ENCODE peak calls at places on chromosome 19, in ten cellular contexts. F is sigmoid colon, W is HCT116, H is stomach, C is HepG2, V is breast epithelium, E is transverse colon, P is GM12878, L is endothelial cell of umbilical vein, N is upper lobe of left lung. O is an unnamed sample.

GRCh38 chr19:46317339-46317738 is 20.5 kb downstream of the HIF3A start:
- DNase-seq in L (no peak), F (no peak), W (no peak), H (no peak), N (no peak), P (no peak), E (no peak), V (no peak), C (no peak), O (no peak)

GRCh38 chr19:50567882-50568281 is 353 bp downstream of the LRRC4B start:
- DNase-seq in F (no peak), E (no peak), W (no peak), V (no peak), H (no peak), C (no peak), P (no peak), N (peak), L (no peak), O (no peak)

GRCh38 chr19:16371540-16371986 is 46.9 kb downstream of the KLF2 start:
- DNase-seq in H (peak), L (no peak), W (no peak), V (no peak), N (peak), C (no peak), F (no peak), P (peak), E (peak), O (peak)

GRCh38 chr19:5932146-5932545 is 18.1 kb downstream of the CAPS start:
- DNase-seq in F (no peak), W (no peak), N (no peak), P (no peak), H (no peak), E (no peak), V (no peak), C (no peak), L (no peak), O (no peak)

GRCh38 chr19:43763473-43763939 is 8.7 kb upstream of the SMG9 start:
- DNase-seq in E (no peak), H (no peak), W (no peak), N (no peak), C (no peak), L (peak), P (no peak), V (no peak), F (no peak), O (no peak)

GRCh38 chr19:45793178-45793564 is 526 bp upstream of the DMWD start:
- DNase-seq in F (no peak), W (no peak), L (no peak), H (no peak), P (no peak), C (no peak), E (no peak), N (no peak), V (no peak), O (no peak)

GRCh38 chr19:40691421-40692211 is 1.2 kb upstream of the NUMBL start:
- DNase-seq in H (no peak), L (no peak), E (no peak), V (no peak), P (no peak), C (no peak), N (peak), W (no peak), F (no peak), O (peak)

GRCh38 chr19:4304509-4305252 is at the start of gene FSD1:
- DNase-seq in E (no peak), C (no peak), P (no peak), W (no peak), H (no peak), F (no peak), N (peak), L (peak), V (no peak), O (no peak)

GRCh38 chr19:40702337-40703012 is 12.0 kb upstream of the NUMBL start:
- DNase-seq in F (peak), C (peak), N (no peak), P (no peak), E (no peak), V (no peak), W (no peak), H (peak), L (no peak), O (no peak)

GRCh38 chr19:39413903-39414608 is 1.6 kb downstream of the PLEKHG2 start:
- DNase-seq in E (peak), C (peak), L (peak), W (no peak), P (no peak), N (peak), H (no peak), F (peak), V (no peak), O (peak)
- TF ChIP-seq POLR2AphosphoS5 in E (no peak), C (no peak), L (no peak), W (no peak), P (no peak), N (peak), H (no peak), F (no peak), V (peak), O (peak)

GRCh38 chr19:29515706-29516357 is 10.0 kb upstream of the VSTM2B start:
- DNase-seq in N (peak), V (no peak), P (no peak), E (no peak), F (no peak), W (no peak), H (no peak), C (no peak), L (no peak), O (peak)
- TF ChIP-seq POLR2A in N (no peak), V (no peak), P (no peak), E (no peak), F (no peak), W (no peak), H (no peak), C (no peak), L (no peak), O (no peak)

GRCh38 chr19:10114651-10115391 is 3.3 kb downstream of the P2RY11 start:
- DNase-seq in P (no peak), L (no peak), H (no peak), W (no peak), F (no peak), V (no peak), E (no peak), N (peak), C (no peak), O (peak)
- TF ChIP-seq POLR2AphosphoS5 in P (peak), L (no peak), H (no peak), W (peak), F (no peak), V (no peak), E (no peak), N (no peak), C (peak), O (peak)

DNA sequence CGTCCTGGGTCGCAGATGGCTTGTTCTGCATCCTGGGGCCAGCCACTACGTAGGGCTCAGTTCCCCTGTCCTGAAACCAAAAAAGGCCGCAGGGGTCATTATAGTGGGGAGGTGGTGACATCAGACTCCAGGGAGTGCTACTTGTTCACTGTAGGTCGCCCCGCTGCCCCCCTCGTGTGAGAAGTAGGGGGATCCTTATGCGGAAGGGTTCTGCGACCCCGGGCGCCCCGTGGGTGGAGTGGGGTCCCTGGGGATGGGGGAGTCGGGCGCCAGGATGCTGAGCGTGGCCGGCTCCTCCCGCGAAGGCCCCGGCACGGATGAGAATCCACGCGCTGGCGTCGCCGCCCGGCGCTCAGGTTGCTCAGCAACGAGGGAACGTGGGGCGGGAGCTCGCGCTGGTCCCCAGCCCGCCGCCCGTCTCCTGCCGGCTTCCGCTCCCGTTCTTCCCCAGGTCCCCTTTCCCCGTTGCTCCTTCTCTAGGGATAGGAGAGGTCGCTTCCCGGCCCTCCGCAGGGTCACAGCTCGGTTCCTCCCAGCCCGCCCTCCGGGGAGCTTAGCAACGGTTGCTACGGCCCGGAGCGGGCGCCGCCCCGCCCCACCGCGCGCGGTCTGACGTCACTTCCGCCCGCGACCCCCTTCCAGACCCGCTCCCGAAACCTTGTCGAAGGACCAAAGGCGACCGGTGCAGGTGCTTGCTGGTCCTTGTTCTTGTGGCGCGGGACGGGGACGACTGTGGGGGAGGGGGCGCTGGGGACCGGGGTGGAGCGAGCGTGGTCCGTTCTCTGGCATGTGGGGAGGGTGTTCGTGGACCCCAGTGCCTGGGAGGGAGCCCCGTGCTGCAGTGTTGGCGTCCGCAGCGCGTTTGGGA is at the start of gene NAT14:
- DNase-seq in N (peak), F (peak), H (peak), L (peak), V (no peak), P (no peak), W (no peak), E (peak), C (peak), O (peak)
- TF ChIP-seq POLR2A in N (no peak), F (no peak), H (no peak), L (no peak), V (no peak), P (peak), W (no peak), E (peak), C (peak), O (no peak)

GRCh38 chr19:11422163-11423068 is 3.3 kb upstream of the RGL3 start:
- DNase-seq in W (no peak), L (peak), C (no peak), P (peak), F (peak), E (peak), V (peak), H (peak), N (peak), O (peak)
- TF ChIP-seq POLR2AphosphoS5 in W (no peak), L (no peak), C (no peak), P (no peak), F (no peak), E (peak), V (no peak), H (no peak), N (no peak), O (peak)

DNA sequence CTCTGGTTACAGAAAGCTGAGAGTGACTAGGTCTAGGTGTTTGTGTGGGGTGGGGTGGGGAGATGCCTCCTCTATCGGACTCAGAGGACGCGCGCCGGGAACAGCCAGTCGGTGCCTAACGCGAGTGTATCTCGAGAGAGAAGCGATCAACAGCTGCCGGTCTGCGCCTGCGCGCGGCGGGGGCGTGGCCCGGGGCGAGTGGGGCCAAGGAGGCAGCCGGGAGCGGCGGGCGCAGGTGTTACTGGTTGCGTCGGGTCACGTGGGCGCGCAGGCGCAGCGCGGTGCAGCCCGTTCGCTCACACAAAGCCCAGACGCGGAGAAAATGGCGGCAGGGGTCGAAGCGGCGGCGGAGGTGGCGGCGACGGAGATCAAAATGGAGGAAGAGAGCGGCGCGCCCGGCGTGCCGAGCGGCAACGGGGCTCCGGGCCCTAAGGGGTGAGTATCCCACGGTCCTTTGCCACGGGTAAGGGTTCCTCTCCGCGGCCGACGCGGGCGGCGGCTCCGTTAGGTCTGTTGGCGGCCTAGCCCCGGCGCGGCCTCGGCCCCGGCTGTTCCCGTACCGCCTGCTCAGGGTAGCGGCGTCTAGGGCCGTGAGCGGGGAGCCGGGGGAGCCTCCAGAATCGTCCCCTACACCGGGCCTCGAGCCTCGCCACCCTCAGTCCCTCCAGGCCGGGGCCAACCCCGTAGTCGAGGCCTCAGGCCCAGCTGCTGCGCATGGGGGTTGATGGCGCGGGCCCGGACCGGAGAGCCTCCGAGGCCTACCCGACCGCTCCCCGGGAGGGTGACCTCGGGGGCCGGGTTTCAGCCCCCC is at the start of gene HNRNPM:
- DNase-seq in F (peak), V (peak), E (peak), L (peak), P (peak), N (peak), C (peak), W (peak), H (peak), O (peak)
- TF ChIP-seq POLR2A in F (peak), V (peak), E (peak), L (peak), P (peak), N (peak), C (peak), W (peak), H (peak), O (peak)